ENCODE peak calls at places on chromosomes 2 and 18, in six cellular contexts. One of them, this sample, is unnamed.

GRCh38 chr2:212385241-212385640 is 153.4 kb downstream of the ERBB4 start:
- DNase-seq in AG10803: no peak
- DNase-seq in natural killer cell: no peak
- DNase-seq in astrocyte of the cerebellum: no peak
- DNase-seq in pancreas: no peak
- DNase-seq in HFFc6: no peak
- DNase-seq in this sample: no peak

GRCh38 chr18:33440011-33440383 is 524 bp downstream of the CCDC178 start:
- DNase-seq in AG10803: peak
- DNase-seq in natural killer cell: no peak
- DNase-seq in astrocyte of the cerebellum: peak
- DNase-seq in pancreas: peak
- DNase-seq in HFFc6: no peak
- DNase-seq in this sample: peak

GRCh38 chr2:190636362-190636761 is 12.5 kb upstream of the NAB1 start:
- DNase-seq in AG10803: peak
- DNase-seq in natural killer cell: no peak
- DNase-seq in astrocyte of the cerebellum: peak
- DNase-seq in pancreas: no peak
- DNase-seq in HFFc6: peak
- DNase-seq in this sample: peak

GRCh38 chr2:216107760-216108159 is 1.4 kb upstream of the XRCC5 start:
- DNase-seq in AG10803: no peak
- DNase-seq in natural killer cell: no peak
- DNase-seq in astrocyte of the cerebellum: no peak
- DNase-seq in pancreas: no peak
- DNase-seq in HFFc6: no peak
- DNase-seq in this sample: no peak

GRCh38 chr2:26645792-26646191 is 4.6 kb upstream of the CIB4 start:
- DNase-seq in AG10803: no peak
- DNase-seq in natural killer cell: no peak
- DNase-seq in astrocyte of the cerebellum: no peak
- DNase-seq in pancreas: no peak
- DNase-seq in HFFc6: no peak
- DNase-seq in this sample: no peak

GRCh38 chr2:205543937-205544702 is 138.2 kb upstream of the NRP2 start:
- DNase-seq in AG10803: peak
- DNase-seq in natural killer cell: no peak
- DNase-seq in astrocyte of the cerebellum: no peak
- DNase-seq in pancreas: no peak
- DNase-seq in HFFc6: no peak
- DNase-seq in this sample: no peak

GRCh38 chr2:128305555-128306080 is 13.1 kb downstream of the HS6ST1 start:
- DNase-seq in AG10803: peak
- DNase-seq in natural killer cell: no peak
- DNase-seq in astrocyte of the cerebellum: no peak
- DNase-seq in pancreas: peak
- DNase-seq in HFFc6: no peak
- DNase-seq in this sample: no peak

GRCh38 chr2:73291093-73291460 is 2.3 kb downstream of the EGR4 start:
- DNase-seq in AG10803: peak
- DNase-seq in natural killer cell: peak
- DNase-seq in astrocyte of the cerebellum: peak
- DNase-seq in pancreas: peak
- DNase-seq in HFFc6: peak
- DNase-seq in this sample: peak

GRCh38 chr2:42060028-42060427 is 12.2 kb downstream of the PKDCC start:
- DNase-seq in AG10803: no peak
- DNase-seq in natural killer cell: no peak
- DNase-seq in astrocyte of the cerebellum: no peak
- DNase-seq in pancreas: no peak
- DNase-seq in HFFc6: no peak
- DNase-seq in this sample: no peak

GRCh38 chr2:130181338-130181879 is at the start of gene SMPD4:
- DNase-seq in AG10803: peak
- DNase-seq in natural killer cell: peak
- DNase-seq in astrocyte of the cerebellum: peak
- DNase-seq in pancreas: peak
- DNase-seq in HFFc6: peak
- DNase-seq in this sample: peak

GRCh38 chr2:40087434-40087833 is 308.4 kb upstream of the THUMPD2 start:
- DNase-seq in AG10803: peak
- DNase-seq in natural killer cell: no peak
- DNase-seq in astrocyte of the cerebellum: no peak
- DNase-seq in pancreas: no peak
- DNase-seq in HFFc6: peak
- DNase-seq in this sample: peak

DNA sequence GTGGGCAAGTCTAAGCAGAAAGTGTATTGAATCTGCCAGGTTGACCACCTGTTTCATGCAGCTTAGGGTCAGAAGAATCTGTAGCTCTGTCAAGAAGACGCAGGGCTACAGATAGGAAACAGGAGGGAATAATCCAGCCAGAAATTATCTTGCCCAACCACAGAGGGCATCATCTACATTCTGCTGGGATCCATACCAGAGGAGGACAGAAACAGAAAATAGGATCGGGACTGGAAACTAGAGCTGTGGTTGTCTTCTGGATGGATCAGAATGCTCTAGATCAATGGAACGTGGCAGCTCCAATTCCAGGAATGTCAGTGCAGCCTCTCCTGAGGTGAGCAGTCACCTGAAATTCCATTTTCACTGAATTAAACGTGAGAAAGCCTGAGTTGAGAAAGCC is 3.6 kb downstream of the SPATA3 start:
- DNase-seq in AG10803: no peak
- DNase-seq in natural killer cell: no peak
- DNase-seq in astrocyte of the cerebellum: no peak
- DNase-seq in pancreas: no peak
- DNase-seq in HFFc6: no peak
- DNase-seq in this sample: no peak
- TF ChIP-seq CTCF in AG10803: no peak
- TF ChIP-seq CTCF in natural killer cell: no peak
- TF ChIP-seq CTCF in astrocyte of the cerebellum: no peak
- TF ChIP-seq CTCF in pancreas: no peak
- TF ChIP-seq CTCF in HFFc6: no peak
- TF ChIP-seq CTCF in this sample: no peak

DNA sequence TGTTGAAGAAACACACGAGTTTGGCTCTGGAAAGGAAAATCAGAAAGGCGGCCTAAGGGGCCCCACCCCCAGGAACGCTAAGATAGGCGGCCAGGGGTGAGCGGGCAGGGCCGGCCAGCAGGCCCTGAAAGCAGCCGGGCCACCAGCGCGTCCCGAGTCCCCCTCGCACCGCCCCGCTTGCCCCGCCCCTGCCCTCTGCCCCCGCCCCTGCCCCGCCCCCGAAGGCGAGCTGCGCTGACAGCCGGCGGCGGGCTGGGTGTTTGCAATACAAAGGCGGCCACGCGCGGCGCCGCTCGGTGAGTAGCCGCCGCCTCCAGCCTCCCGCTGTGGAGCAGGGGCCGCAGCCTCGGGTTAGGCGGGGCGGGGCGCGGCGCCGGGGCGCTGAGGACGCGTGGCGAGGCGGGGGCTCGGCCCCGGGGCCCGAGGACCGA is at the start of gene LPIN1:
- DNase-seq in AG10803: peak
- DNase-seq in natural killer cell: peak
- DNase-seq in astrocyte of the cerebellum: peak
- DNase-seq in pancreas: peak
- DNase-seq in HFFc6: peak
- DNase-seq in this sample: peak
- TF ChIP-seq CTCF in AG10803: no peak
- TF ChIP-seq CTCF in natural killer cell: no peak
- TF ChIP-seq CTCF in astrocyte of the cerebellum: no peak
- TF ChIP-seq CTCF in pancreas: no peak
- TF ChIP-seq CTCF in HFFc6: peak
- TF ChIP-seq CTCF in this sample: no peak

GRCh38 chr2:235345745-235346144 is 148.1 kb upstream of the AGAP1 start:
- DNase-seq in AG10803: no peak
- DNase-seq in natural killer cell: no peak
- DNase-seq in astrocyte of the cerebellum: no peak
- DNase-seq in pancreas: no peak
- DNase-seq in HFFc6: no peak
- DNase-seq in this sample: no peak

GRCh38 chr2:235352541-235352940 is 141.3 kb upstream of the AGAP1 start:
- DNase-seq in AG10803: no peak
- DNase-seq in natural killer cell: no peak
- DNase-seq in astrocyte of the cerebellum: no peak
- DNase-seq in pancreas: no peak
- DNase-seq in HFFc6: no peak
- DNase-seq in this sample: no peak

GRCh38 chr2:235347691-235348090 is 146.2 kb upstream of the AGAP1 start:
- DNase-seq in AG10803: peak
- DNase-seq in natural killer cell: no peak
- DNase-seq in astrocyte of the cerebellum: peak
- DNase-seq in pancreas: no peak
- DNase-seq in HFFc6: peak
- DNase-seq in this sample: peak

DNA sequence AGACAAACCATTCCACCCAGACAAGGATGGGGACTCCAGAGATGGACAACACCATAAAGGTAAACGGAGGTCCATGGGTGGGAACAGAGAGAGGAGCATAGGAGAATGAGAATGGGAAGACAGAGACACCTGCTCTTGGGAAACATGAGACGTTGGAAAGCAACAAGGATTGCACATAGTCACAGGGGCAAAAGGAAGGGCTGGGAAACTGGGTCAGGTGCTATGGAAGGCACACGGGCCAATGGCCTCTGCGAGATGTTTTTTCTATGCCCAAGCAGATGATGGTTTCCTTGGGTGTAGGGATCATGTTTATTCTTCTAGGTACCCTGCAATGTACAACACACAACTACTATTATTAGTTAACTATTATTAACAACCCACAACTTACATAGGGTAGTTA is 143.6 kb upstream of the AGAP1 start:
- DNase-seq in AG10803: no peak
- DNase-seq in natural killer cell: no peak
- DNase-seq in astrocyte of the cerebellum: no peak
- DNase-seq in pancreas: no peak
- DNase-seq in HFFc6: no peak
- DNase-seq in this sample: no peak
- TF ChIP-seq CTCF in AG10803: no peak
- TF ChIP-seq CTCF in natural killer cell: no peak
- TF ChIP-seq CTCF in astrocyte of the cerebellum: no peak
- TF ChIP-seq CTCF in pancreas: no peak
- TF ChIP-seq CTCF in HFFc6: no peak
- TF ChIP-seq CTCF in this sample: no peak

GRCh38 chr2:34734042-34734441 is 1134.9 kb upstream of the FAM98A start:
- DNase-seq in AG10803: no peak
- DNase-seq in natural killer cell: no peak
- DNase-seq in astrocyte of the cerebellum: no peak
- DNase-seq in pancreas: no peak
- DNase-seq in HFFc6: no peak
- DNase-seq in this sample: no peak

GRCh38 chr2:34734662-34735061 is 1135.6 kb upstream of the FAM98A start:
- DNase-seq in AG10803: no peak
- DNase-seq in natural killer cell: no peak
- DNase-seq in astrocyte of the cerebellum: no peak
- DNase-seq in pancreas: no peak
- DNase-seq in HFFc6: no peak
- DNase-seq in this sample: no peak

GRCh38 chr2:34736482-34736881 is 1137.4 kb upstream of the FAM98A start:
- DNase-seq in AG10803: no peak
- DNase-seq in natural killer cell: no peak
- DNase-seq in astrocyte of the cerebellum: no peak
- DNase-seq in pancreas: no peak
- DNase-seq in HFFc6: no peak
- DNase-seq in this sample: no peak

GRCh38 chr2:34738691-34739090 is 1139.6 kb upstream of the FAM98A start:
- DNase-seq in AG10803: no peak
- DNase-seq in natural killer cell: no peak
- DNase-seq in astrocyte of the cerebellum: no peak
- DNase-seq in pancreas: no peak
- DNase-seq in HFFc6: no peak
- DNase-seq in this sample: no peak
- TF ChIP-seq CTCF in AG10803: no peak
- TF ChIP-seq CTCF in natural killer cell: no peak
- TF ChIP-seq CTCF in astrocyte of the cerebellum: no peak
- TF ChIP-seq CTCF in pancreas: no peak
- TF ChIP-seq CTCF in HFFc6: no peak
- TF ChIP-seq CTCF in this sample: no peak

GRCh38 chr2:239376351-239376750 is 24.5 kb downstream of the HDAC4 start:
- DNase-seq in AG10803: no peak
- DNase-seq in natural killer cell: peak
- DNase-seq in astrocyte of the cerebellum: no peak
- DNase-seq in pancreas: no peak
- DNase-seq in HFFc6: no peak
- DNase-seq in this sample: no peak

GRCh38 chr2:239377591-239377990 is 23.2 kb downstream of the HDAC4 start:
- DNase-seq in AG10803: no peak
- DNase-seq in natural killer cell: peak
- DNase-seq in astrocyte of the cerebellum: no peak
- DNase-seq in pancreas: no peak
- DNase-seq in HFFc6: no peak
- DNase-seq in this sample: no peak

GRCh38 chr2:239376942-239377531 is 23.8 kb downstream of the HDAC4 start:
- DNase-seq in AG10803: no peak
- DNase-seq in natural killer cell: peak
- DNase-seq in astrocyte of the cerebellum: no peak
- DNase-seq in pancreas: no peak
- DNase-seq in HFFc6: no peak
- DNase-seq in this sample: no peak

GRCh38 chr2:239374896-239375277 is 25.9 kb downstream of the HDAC4 start:
- DNase-seq in AG10803: no peak
- DNase-seq in natural killer cell: no peak
- DNase-seq in astrocyte of the cerebellum: no peak
- DNase-seq in pancreas: no peak
- DNase-seq in HFFc6: no peak
- DNase-seq in this sample: no peak

DNA sequence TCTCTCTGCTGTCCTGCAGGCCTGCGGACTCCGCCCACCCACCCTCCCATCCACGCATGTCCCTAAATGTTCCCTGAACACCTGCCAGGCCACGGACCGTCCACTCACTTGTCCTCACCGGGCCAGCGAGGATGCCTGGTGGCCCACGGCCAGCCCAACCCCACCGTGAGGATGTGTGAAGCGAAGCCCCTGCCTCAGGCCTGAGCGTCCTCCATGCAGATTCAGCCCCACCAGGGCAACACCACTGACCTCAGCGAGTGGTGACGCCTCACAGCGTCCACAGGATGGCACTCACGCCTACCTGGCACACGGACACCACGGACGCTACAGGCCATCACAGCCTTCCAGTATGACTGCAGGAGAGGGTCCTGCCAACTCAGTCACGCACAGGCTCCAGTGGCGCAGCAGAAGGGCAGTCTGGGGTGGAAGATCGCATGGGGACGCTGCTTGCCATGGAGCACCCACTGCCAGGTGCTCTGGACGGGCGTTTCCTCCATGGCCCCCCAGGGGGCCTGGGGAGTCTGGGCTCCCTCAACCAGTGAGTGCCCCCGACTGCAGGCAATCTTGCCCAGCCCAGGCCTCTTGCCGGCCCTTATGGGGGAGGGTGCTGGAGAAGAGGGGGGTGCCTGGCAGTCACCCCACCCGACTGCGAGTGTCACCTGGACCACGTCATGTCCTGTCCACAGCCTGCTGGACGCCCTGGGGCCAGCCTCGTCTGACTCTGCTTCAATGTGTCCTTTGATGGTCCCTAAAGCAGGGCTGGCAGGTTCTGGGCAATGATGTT is 25.4 kb downstream of the HDAC4 start:
- DNase-seq in AG10803: no peak
- DNase-seq in natural killer cell: peak
- DNase-seq in astrocyte of the cerebellum: no peak
- DNase-seq in pancreas: no peak
- DNase-seq in HFFc6: no peak
- DNase-seq in this sample: no peak
- TF ChIP-seq CTCF in AG10803: peak
- TF ChIP-seq CTCF in natural killer cell: no peak
- TF ChIP-seq CTCF in astrocyte of the cerebellum: no peak
- TF ChIP-seq CTCF in pancreas: no peak
- TF ChIP-seq CTCF in HFFc6: peak
- TF ChIP-seq CTCF in this sample: no peak